ENCODE peak calls at places on chromosomes 6 and 20, in ten cellular contexts. One of them, this sample, is unnamed.

GRCh38 chr6:123898669-123899068 is 95.0 kb downstream of the NKAIN2 start:
- DNase-seq in mucosa of descending colon: no peak
- DNase-seq in astrocyte of the spinal cord: no peak
- DNase-seq in kidney: no peak
- DNase-seq in endodermal cell: no peak
- DNase-seq in activated B cell treated with CpG ODN at 0.5 μM for 24 hours: no peak
- DNase-seq in cardiac fibroblast: no peak
- DNase-seq in cardiac muscle cell: no peak
- DNase-seq in heart left ventricle: no peak
- DNase-seq in neural progenitor cell: no peak
- DNase-seq in this sample: no peak

GRCh38 chr20:44131704-44132103 is 55.3 kb downstream of the JPH2 start:
- DNase-seq in mucosa of descending colon: no peak
- DNase-seq in astrocyte of the spinal cord: no peak
- DNase-seq in kidney: no peak
- DNase-seq in endodermal cell: peak
- DNase-seq in activated B cell treated with CpG ODN at 0.5 μM for 24 hours: no peak
- DNase-seq in cardiac fibroblast: no peak
- DNase-seq in cardiac muscle cell: no peak
- DNase-seq in heart left ventricle: no peak
- DNase-seq in neural progenitor cell: no peak
- DNase-seq in this sample: peak

GRCh38 chr20:56731041-56731440 is 101.9 kb downstream of the TFAP2C start:
- DNase-seq in mucosa of descending colon: no peak
- DNase-seq in astrocyte of the spinal cord: peak
- DNase-seq in kidney: no peak
- DNase-seq in endodermal cell: no peak
- DNase-seq in activated B cell treated with CpG ODN at 0.5 μM for 24 hours: no peak
- DNase-seq in cardiac fibroblast: no peak
- DNase-seq in cardiac muscle cell: no peak
- DNase-seq in heart left ventricle: no peak
- DNase-seq in neural progenitor cell: no peak
- DNase-seq in this sample: no peak

GRCh38 chr6:134456284-134456683 is 138.4 kb upstream of the SGK1 start:
- DNase-seq in mucosa of descending colon: no peak
- DNase-seq in astrocyte of the spinal cord: no peak
- DNase-seq in kidney: no peak
- DNase-seq in endodermal cell: no peak
- DNase-seq in activated B cell treated with CpG ODN at 0.5 μM for 24 hours: no peak
- DNase-seq in cardiac fibroblast: no peak
- DNase-seq in cardiac muscle cell: no peak
- DNase-seq in heart left ventricle: no peak
- DNase-seq in neural progenitor cell: no peak
- DNase-seq in this sample: no peak

GRCh38 chr20:37236462-37236861 is 25.2 kb downstream of the GHRH start:
- DNase-seq in mucosa of descending colon: no peak
- DNase-seq in astrocyte of the spinal cord: no peak
- DNase-seq in kidney: no peak
- DNase-seq in endodermal cell: no peak
- DNase-seq in activated B cell treated with CpG ODN at 0.5 μM for 24 hours: no peak
- DNase-seq in cardiac fibroblast: no peak
- DNase-seq in cardiac muscle cell: no peak
- DNase-seq in heart left ventricle: peak
- DNase-seq in neural progenitor cell: no peak
- DNase-seq in this sample: peak

GRCh38 chr6:134510920-134511319 is 193.0 kb upstream of the SGK1 start:
- DNase-seq in mucosa of descending colon: no peak
- DNase-seq in astrocyte of the spinal cord: no peak
- DNase-seq in kidney: no peak
- DNase-seq in endodermal cell: no peak
- DNase-seq in activated B cell treated with CpG ODN at 0.5 μM for 24 hours: no peak
- DNase-seq in cardiac fibroblast: no peak
- DNase-seq in cardiac muscle cell: no peak
- DNase-seq in heart left ventricle: no peak
- DNase-seq in neural progenitor cell: no peak
- DNase-seq in this sample: no peak

GRCh38 chr6:37021356-37022129 is 16.1 kb downstream of the FGD2 start:
- DNase-seq in mucosa of descending colon: peak
- DNase-seq in astrocyte of the spinal cord: peak
- DNase-seq in kidney: no peak
- DNase-seq in endodermal cell: peak
- DNase-seq in activated B cell treated with CpG ODN at 0.5 μM for 24 hours: no peak
- DNase-seq in cardiac fibroblast: peak
- DNase-seq in cardiac muscle cell: peak
- DNase-seq in heart left ventricle: no peak
- DNase-seq in neural progenitor cell: peak
- DNase-seq in this sample: no peak

GRCh38 chr6:154675602-154676088 is 57.6 kb upstream of the SCAF8 start:
- DNase-seq in mucosa of descending colon: peak
- DNase-seq in astrocyte of the spinal cord: peak
- DNase-seq in kidney: peak
- DNase-seq in endodermal cell: peak
- DNase-seq in activated B cell treated with CpG ODN at 0.5 μM for 24 hours: peak
- DNase-seq in cardiac fibroblast: peak
- DNase-seq in cardiac muscle cell: peak
- DNase-seq in heart left ventricle: peak
- DNase-seq in neural progenitor cell: peak
- DNase-seq in this sample: peak

GRCh38 chr20:57698191-57698866 is 11.5 kb downstream of the PMEPA1 start:
- DNase-seq in mucosa of descending colon: no peak
- DNase-seq in astrocyte of the spinal cord: peak
- DNase-seq in kidney: no peak
- DNase-seq in endodermal cell: no peak
- DNase-seq in activated B cell treated with CpG ODN at 0.5 μM for 24 hours: no peak
- DNase-seq in cardiac fibroblast: peak
- DNase-seq in cardiac muscle cell: no peak
- DNase-seq in heart left ventricle: no peak
- DNase-seq in neural progenitor cell: no peak
- DNase-seq in this sample: no peak

GRCh38 chr20:63658749-63659187 is 656 bp downstream of the RTEL1 start:
- DNase-seq in mucosa of descending colon: peak
- DNase-seq in astrocyte of the spinal cord: no peak
- DNase-seq in kidney: no peak
- DNase-seq in endodermal cell: no peak
- DNase-seq in activated B cell treated with CpG ODN at 0.5 μM for 24 hours: no peak
- DNase-seq in cardiac fibroblast: peak
- DNase-seq in cardiac muscle cell: no peak
- DNase-seq in heart left ventricle: no peak
- DNase-seq in neural progenitor cell: no peak
- DNase-seq in this sample: no peak

GRCh38 chr6:133396630-133397335 is 155.6 kb downstream of the EYA4 start:
- DNase-seq in mucosa of descending colon: no peak
- DNase-seq in astrocyte of the spinal cord: peak
- DNase-seq in kidney: no peak
- DNase-seq in endodermal cell: no peak
- DNase-seq in activated B cell treated with CpG ODN at 0.5 μM for 24 hours: no peak
- DNase-seq in cardiac fibroblast: peak
- DNase-seq in cardiac muscle cell: no peak
- DNase-seq in heart left ventricle: no peak
- DNase-seq in neural progenitor cell: no peak
- DNase-seq in this sample: no peak

GRCh38 chr6:4320860-4321259 is 185.5 kb upstream of the ECI2 start:
- DNase-seq in mucosa of descending colon: no peak
- DNase-seq in astrocyte of the spinal cord: peak
- DNase-seq in kidney: no peak
- DNase-seq in endodermal cell: no peak
- DNase-seq in activated B cell treated with CpG ODN at 0.5 μM for 24 hours: no peak
- DNase-seq in cardiac fibroblast: peak
- DNase-seq in cardiac muscle cell: no peak
- DNase-seq in heart left ventricle: no peak
- DNase-seq in neural progenitor cell: no peak
- DNase-seq in this sample: no peak

GRCh38 chr6:151475653-151476523 is 17.9 kb upstream of the CCDC170 start:
- DNase-seq in mucosa of descending colon: no peak
- DNase-seq in astrocyte of the spinal cord: peak
- DNase-seq in kidney: no peak
- DNase-seq in endodermal cell: peak
- DNase-seq in activated B cell treated with CpG ODN at 0.5 μM for 24 hours: no peak
- DNase-seq in cardiac fibroblast: peak
- DNase-seq in cardiac muscle cell: peak
- DNase-seq in heart left ventricle: peak
- DNase-seq in neural progenitor cell: peak
- DNase-seq in this sample: no peak
- TF ChIP-seq CTCF in mucosa of descending colon: peak
- TF ChIP-seq CTCF in astrocyte of the spinal cord: peak
- TF ChIP-seq CTCF in kidney: peak
- TF ChIP-seq CTCF in endodermal cell: peak
- TF ChIP-seq CTCF in activated B cell treated with CpG ODN at 0.5 μM for 24 hours: peak
- TF ChIP-seq CTCF in cardiac fibroblast: peak
- TF ChIP-seq CTCF in cardiac muscle cell: peak
- TF ChIP-seq CTCF in heart left ventricle: peak
- TF ChIP-seq CTCF in neural progenitor cell: peak
- TF ChIP-seq CTCF in this sample: peak

GRCh38 chr20:19213946-19214490 is 1.6 kb downstream of the SLC24A3 start:
- DNase-seq in mucosa of descending colon: no peak
- DNase-seq in astrocyte of the spinal cord: no peak
- DNase-seq in kidney: no peak
- DNase-seq in endodermal cell: no peak
- DNase-seq in activated B cell treated with CpG ODN at 0.5 μM for 24 hours: no peak
- DNase-seq in cardiac fibroblast: no peak
- DNase-seq in cardiac muscle cell: no peak
- DNase-seq in heart left ventricle: no peak
- DNase-seq in neural progenitor cell: no peak
- DNase-seq in this sample: no peak

GRCh38 chr20:19211252-19211651 is 1.2 kb upstream of the SLC24A3 start:
- DNase-seq in mucosa of descending colon: no peak
- DNase-seq in astrocyte of the spinal cord: no peak
- DNase-seq in kidney: no peak
- DNase-seq in endodermal cell: peak
- DNase-seq in activated B cell treated with CpG ODN at 0.5 μM for 24 hours: no peak
- DNase-seq in cardiac fibroblast: no peak
- DNase-seq in cardiac muscle cell: no peak
- DNase-seq in heart left ventricle: peak
- DNase-seq in neural progenitor cell: no peak
- DNase-seq in this sample: no peak

GRCh38 chr20:19211661-19212523 is 550 bp upstream of the SLC24A3 start:
- DNase-seq in mucosa of descending colon: peak
- DNase-seq in astrocyte of the spinal cord: peak
- DNase-seq in kidney: peak
- DNase-seq in endodermal cell: peak
- DNase-seq in activated B cell treated with CpG ODN at 0.5 μM for 24 hours: no peak
- DNase-seq in cardiac fibroblast: no peak
- DNase-seq in cardiac muscle cell: peak
- DNase-seq in heart left ventricle: peak
- DNase-seq in neural progenitor cell: peak
- DNase-seq in this sample: peak

GRCh38 chr20:19210426-19211155 is 1.9 kb upstream of the SLC24A3 start:
- DNase-seq in mucosa of descending colon: no peak
- DNase-seq in astrocyte of the spinal cord: no peak
- DNase-seq in kidney: no peak
- DNase-seq in endodermal cell: no peak
- DNase-seq in activated B cell treated with CpG ODN at 0.5 μM for 24 hours: no peak
- DNase-seq in cardiac fibroblast: peak
- DNase-seq in cardiac muscle cell: no peak
- DNase-seq in heart left ventricle: no peak
- DNase-seq in neural progenitor cell: no peak
- DNase-seq in this sample: peak

DNA sequence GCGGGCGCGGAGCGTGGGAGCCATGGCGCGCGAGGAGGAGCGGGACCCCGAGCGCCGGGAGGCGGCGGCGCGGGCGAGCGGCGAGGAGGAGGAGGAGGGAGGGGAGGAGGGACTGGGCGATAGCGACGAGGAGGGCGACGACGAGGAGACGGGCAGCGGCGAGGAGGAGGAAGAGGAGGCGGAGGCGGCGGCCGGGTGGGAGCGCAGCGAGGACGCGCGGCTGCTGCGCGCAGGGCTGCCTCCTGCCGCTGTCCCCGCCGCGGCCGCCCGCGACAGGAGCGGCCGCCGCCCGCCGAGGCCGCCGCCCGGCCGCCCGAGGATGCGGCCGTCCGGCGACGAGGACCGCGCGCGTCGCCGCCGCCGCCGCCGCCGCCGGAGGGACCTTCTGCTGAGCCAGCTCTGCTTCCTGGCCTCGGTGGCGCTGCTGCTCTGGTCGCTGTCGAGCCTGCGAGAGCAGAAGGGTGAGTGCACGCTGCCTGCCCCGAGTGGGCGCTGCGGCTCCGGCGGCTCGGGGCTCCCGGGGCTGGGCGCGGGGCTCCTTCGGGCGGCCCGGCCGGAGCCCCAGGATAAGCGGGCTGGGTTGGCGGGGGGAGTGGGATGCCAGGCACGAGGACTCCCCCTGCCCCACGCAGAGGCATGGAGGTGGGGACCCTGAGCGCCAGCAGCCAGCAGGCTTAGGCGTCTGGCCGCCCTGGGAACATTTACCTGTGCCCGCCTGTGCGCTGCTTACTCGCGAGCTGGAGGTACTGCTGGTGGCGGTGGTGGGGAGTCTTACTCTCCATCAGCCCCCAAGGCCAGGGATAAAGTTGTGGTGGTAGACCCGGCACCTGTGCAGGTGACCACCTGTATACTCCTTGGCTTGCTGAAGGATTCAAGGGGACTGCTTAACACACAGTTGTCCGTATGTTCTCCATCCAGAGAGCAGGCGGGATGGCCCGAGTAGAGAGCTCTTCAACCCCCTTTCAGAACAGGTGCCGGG is at the start of gene SLC24A3:
- DNase-seq in mucosa of descending colon: peak
- DNase-seq in astrocyte of the spinal cord: peak
- DNase-seq in kidney: peak
- DNase-seq in endodermal cell: peak
- DNase-seq in activated B cell treated with CpG ODN at 0.5 μM for 24 hours: no peak
- DNase-seq in cardiac fibroblast: peak
- DNase-seq in cardiac muscle cell: peak
- DNase-seq in heart left ventricle: peak
- DNase-seq in neural progenitor cell: peak
- DNase-seq in this sample: peak
- TF ChIP-seq CTCF in mucosa of descending colon: peak
- TF ChIP-seq CTCF in astrocyte of the spinal cord: peak
- TF ChIP-seq CTCF in kidney: peak
- TF ChIP-seq CTCF in endodermal cell: peak
- TF ChIP-seq CTCF in activated B cell treated with CpG ODN at 0.5 μM for 24 hours: no peak
- TF ChIP-seq CTCF in cardiac fibroblast: peak
- TF ChIP-seq CTCF in cardiac muscle cell: peak
- TF ChIP-seq CTCF in heart left ventricle: peak
- TF ChIP-seq CTCF in neural progenitor cell: peak
- TF ChIP-seq CTCF in this sample: peak

DNA sequence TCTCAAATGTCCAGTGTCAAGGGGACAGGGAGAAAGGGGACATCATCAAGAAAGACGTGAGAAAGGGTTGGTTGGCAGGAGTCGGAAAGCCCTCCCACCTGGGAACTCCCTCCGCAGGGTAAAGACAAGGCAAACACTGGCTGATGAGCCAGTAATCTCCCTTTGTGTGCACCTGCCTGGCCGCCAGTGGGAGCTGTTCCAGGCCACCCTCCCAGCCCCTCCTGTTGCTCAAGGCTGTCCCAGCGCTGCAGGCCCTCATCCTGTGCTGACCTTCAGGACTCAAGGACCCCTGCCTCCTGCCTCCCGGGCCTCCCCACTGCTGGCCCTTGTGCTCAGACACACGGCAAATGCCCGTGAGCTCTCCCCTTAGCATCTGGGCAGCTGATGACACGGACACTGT is 7.4 kb downstream of the FRMD1 start:
- DNase-seq in mucosa of descending colon: no peak
- DNase-seq in astrocyte of the spinal cord: no peak
- DNase-seq in kidney: no peak
- DNase-seq in endodermal cell: peak
- DNase-seq in activated B cell treated with CpG ODN at 0.5 μM for 24 hours: no peak
- DNase-seq in cardiac fibroblast: no peak
- DNase-seq in cardiac muscle cell: peak
- DNase-seq in heart left ventricle: no peak
- DNase-seq in neural progenitor cell: no peak
- DNase-seq in this sample: no peak
- TF ChIP-seq CTCF in mucosa of descending colon: no peak
- TF ChIP-seq CTCF in astrocyte of the spinal cord: no peak
- TF ChIP-seq CTCF in kidney: no peak
- TF ChIP-seq CTCF in endodermal cell: peak
- TF ChIP-seq CTCF in activated B cell treated with CpG ODN at 0.5 μM for 24 hours: no peak
- TF ChIP-seq CTCF in cardiac fibroblast: no peak
- TF ChIP-seq CTCF in cardiac muscle cell: no peak
- TF ChIP-seq CTCF in heart left ventricle: no peak
- TF ChIP-seq CTCF in neural progenitor cell: peak
- TF ChIP-seq CTCF in this sample: no peak

GRCh38 chr6:146103416-146104072 is 74.7 kb downstream of the GRM1 start:
- DNase-seq in mucosa of descending colon: no peak
- DNase-seq in astrocyte of the spinal cord: no peak
- DNase-seq in kidney: no peak
- DNase-seq in endodermal cell: no peak
- DNase-seq in activated B cell treated with CpG ODN at 0.5 μM for 24 hours: no peak
- DNase-seq in cardiac fibroblast: no peak
- DNase-seq in cardiac muscle cell: no peak
- DNase-seq in heart left ventricle: no peak
- DNase-seq in neural progenitor cell: no peak
- DNase-seq in this sample: no peak
- TF ChIP-seq CTCF in mucosa of descending colon: no peak
- TF ChIP-seq CTCF in astrocyte of the spinal cord: no peak
- TF ChIP-seq CTCF in kidney: no peak
- TF ChIP-seq CTCF in endodermal cell: no peak
- TF ChIP-seq CTCF in activated B cell treated with CpG ODN at 0.5 μM for 24 hours: no peak
- TF ChIP-seq CTCF in cardiac fibroblast: no peak
- TF ChIP-seq CTCF in cardiac muscle cell: no peak
- TF ChIP-seq CTCF in heart left ventricle: no peak
- TF ChIP-seq CTCF in neural progenitor cell: no peak
- TF ChIP-seq CTCF in this sample: no peak